ENCODE peak calls at places on chromosomes 2 and 18, in seven cellular contexts. G is K562, K is HCT116, H is HepG2, C is H1, B is SK-N-SH, W is GM12878. T is an unnamed sample.
A peak's percentile ranks its signal among the peaks of the same experiment; 100 is the strongest.

GRCh38 chr2:183937220-183937619 is 661.1 kb upstream of the ZNF804A start:
- DNase-seq in G (no peak), K (no peak), H (no peak), C (no peak), B (no peak), W (no peak), T (no peak)

GRCh38 chr2:112449854-112450253 is 16.4 kb upstream of the RGPD8 start:
- DNase-seq in G (no peak), K (no peak), H (no peak), C (no peak), B (no peak), W (no peak), T (no peak)

GRCh38 chr2:211203986-211204385 is 647.6 kb downstream of the CPS1 start:
- DNase-seq in G (no peak), K (no peak), H (no peak), C (no peak), B (no peak), W (no peak), T (no peak)

GRCh38 chr2:121179467-121179866 is 105.5 kb downstream of the TFCP2L1 start:
- DNase-seq in G (no peak), K (no peak), H (no peak), C (no peak), B (no peak), W (no peak), T (no peak)

GRCh38 chr2:217650716-217651360 is 352.0 kb downstream of the TNS1 start:
- DNase-seq in G (peak; percentile 29), K (peak; percentile 60), H (peak; percentile 59), C (peak; percentile 54), B (peak; percentile 55), W (no peak), T (peak; percentile 85)

GRCh38 chr2:74416721-74417120 is 4.7 kb downstream of the C2orf81 start:
- DNase-seq in G (no peak), K (no peak), H (no peak), C (no peak), B (peak; percentile 47), W (no peak), T (no peak)

GRCh38 chr2:56688661-56689060 is 504.9 kb downstream of the CCDC85A start:
- DNase-seq in G (no peak), K (no peak), H (no peak), C (no peak), B (no peak), W (no peak), T (no peak)

GRCh38 chr18:53193870-53194269 is 853.9 kb downstream of the DCC start:
- DNase-seq in G (no peak), K (no peak), H (no peak), C (no peak), B (no peak), W (no peak), T (no peak)

GRCh38 chr2:190911813-190912212 is 31.2 kb downstream of the GLS start:
- DNase-seq in G (no peak), K (no peak), H (no peak), C (no peak), B (no peak), W (peak; percentile 43), T (no peak)

GRCh38 chr2:1014802-1015201 is 64.2 kb downstream of the SNTG2 start:
- DNase-seq in G (no peak), K (no peak), H (no peak), C (no peak), B (no peak), W (no peak), T (no peak)

GRCh38 chr2:54579682-54580349 is 123.7 kb downstream of the SPTBN1 start:
- DNase-seq in G (no peak), K (no peak), H (peak; percentile 97), C (no peak), B (no peak), W (peak; percentile 89), T (peak; percentile 28)
- TF ChIP-seq JUND in G (no peak), K (no peak), H (peak; percentile 19), C (no peak), B (no peak), W (no peak), T (no peak)

GRCh38 chr18:57581301-57581934 is 5.1 kb downstream of the FECH start:
- DNase-seq in G (no peak), K (no peak), H (no peak), C (no peak), B (no peak), W (peak; percentile 42), T (no peak)
- TF ChIP-seq JUND in G (no peak), K (no peak), H (no peak), C (no peak), B (no peak), W (no peak), T (no peak)

GRCh38 chr2:199851499-199851816 is 466 bp upstream of the FTCDNL1 start:
- DNase-seq in G (no peak), K (no peak), H (no peak), C (no peak), B (no peak), W (no peak), T (no peak)

GRCh38 chr2:199850718-199851498 is at the start of gene FTCDNL1:
- DNase-seq in G (peak; percentile 61), K (peak; percentile 35), H (peak; percentile 58), C (peak; percentile 81), B (peak; percentile 76), W (peak; percentile 16), T (peak; percentile 30)

GRCh38 chr2:199851886-199852285 is 894 bp upstream of the FTCDNL1 start:
- DNase-seq in G (no peak), K (no peak), H (no peak), C (no peak), B (no peak), W (no peak), T (no peak)

GRCh38 chr2:199848323-199848722 is 2.7 kb downstream of the FTCDNL1 start:
- DNase-seq in G (no peak), K (no peak), H (no peak), C (no peak), B (no peak), W (no peak), T (no peak)

GRCh38 chr2:199850250-199850717 is 708 bp downstream of the FTCDNL1 start:
- DNase-seq in G (no peak), K (no peak), H (no peak), C (no peak), B (no peak), W (no peak), T (no peak)
- TF ChIP-seq JUND in G (no peak), K (no peak), H (no peak), C (no peak), B (no peak), W (no peak), T (no peak)

DNA sequence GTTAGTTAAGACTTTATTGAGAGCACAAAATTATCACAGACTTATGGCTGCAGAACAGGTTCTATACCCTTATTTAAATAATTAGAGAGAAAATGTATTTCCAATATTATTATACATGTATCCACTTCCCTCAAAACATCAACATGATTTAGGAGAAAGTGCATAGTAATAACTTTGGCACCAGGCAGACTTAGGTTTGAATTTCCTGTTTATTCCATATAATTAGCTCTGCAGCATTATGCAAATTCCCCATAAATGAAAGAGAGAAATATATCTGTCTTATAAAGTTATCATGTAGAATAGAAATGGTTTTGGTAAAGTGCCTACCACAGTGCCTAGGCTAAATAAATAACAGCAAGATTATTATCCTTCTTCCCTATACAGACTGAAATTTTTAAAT is 15.3 kb downstream of the SCN9A start:
- DNase-seq in G (no peak), K (no peak), H (no peak), C (no peak), B (no peak), W (no peak), T (no peak)
- TF ChIP-seq JUND in G (no peak), K (no peak), H (no peak), C (no peak), B (no peak), W (no peak), T (no peak)

DNA sequence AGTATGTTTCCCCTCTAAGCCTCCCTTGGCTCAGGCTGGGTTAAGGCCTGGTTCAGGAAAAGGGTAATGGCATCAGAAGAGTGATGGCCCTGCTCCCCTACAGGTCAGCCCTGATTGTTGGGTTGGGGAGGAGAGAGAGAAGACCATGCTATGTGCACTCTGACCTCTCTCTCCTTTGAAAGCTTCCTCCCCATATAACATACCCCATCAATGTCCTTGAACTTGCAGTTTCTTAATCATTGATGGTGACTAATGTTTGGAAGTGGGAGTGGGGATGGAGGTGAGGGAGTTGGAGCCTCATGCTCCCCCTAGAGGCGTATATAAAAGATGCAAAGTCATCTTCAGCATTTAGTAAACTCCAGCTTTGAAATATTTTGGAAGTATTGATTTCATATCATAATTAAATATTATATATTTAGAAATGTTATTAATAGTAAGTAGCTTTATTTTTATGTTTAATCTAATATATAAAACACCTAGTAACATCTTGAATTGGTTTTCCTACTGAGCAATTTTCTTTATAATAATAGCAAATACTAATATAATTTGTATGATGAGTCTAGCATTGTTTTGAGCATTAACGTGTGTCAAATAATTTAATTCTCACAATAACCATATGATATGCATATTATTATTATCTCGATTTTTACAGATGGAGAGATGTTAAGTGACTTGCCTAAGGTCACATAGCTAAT is 8.8 kb downstream of the PLCL1 start:
- DNase-seq in G (peak; percentile 56), K (peak; percentile 12), H (peak; percentile 68), C (no peak), B (peak; percentile 36), W (no peak), T (no peak)
- TF ChIP-seq JUND in G (peak; percentile 75), K (no peak), H (no peak), C (no peak), B (no peak), W (no peak), T (no peak)

GRCh38 chr2:85917887-85918795 is 29.4 kb upstream of the ST3GAL5 start:
- DNase-seq in G (no peak), K (no peak), H (no peak), C (no peak), B (no peak), W (no peak), T (no peak)
- TF ChIP-seq JUND in G (no peak), K (no peak), H (no peak), C (no peak), B (no peak), W (no peak), T (no peak)

T was measured in T47D.